ENCODE peak calls at places on chromosomes 2 and 18, in ten cellular contexts. A, U, D, C, G, S, B, T, J and P are unnamed samples.

GRCh38 chr18:1513519-1513918 is 608.8 kb downstream of the ADCYAP1 start:
- DNase-seq in A (no peak), U (no peak), D (no peak), C (no peak), G (no peak), S (no peak), B (no peak), T (no peak), J (no peak), P (no peak)

GRCh38 chr2:155708052-155708451 is 624.5 kb downstream of the NR4A2 start:
- DNase-seq in A (no peak), U (no peak), D (no peak), C (no peak), G (no peak), S (peak; percentile 4), B (no peak), T (no peak), J (no peak), P (no peak)

GRCh38 chr18:48342125-48342524 is 67.1 kb downstream of the ZBTB7C start:
- DNase-seq in A (peak; percentile 79), U (no peak), D (no peak), C (no peak), G (no peak), S (no peak), B (no peak), T (no peak), J (no peak), P (no peak)

GRCh38 chr2:27249891-27250651 is 12.8 kb downstream of the SLC30A3 start:
- DNase-seq in A (no peak), U (peak; percentile 73), D (peak; percentile 48), C (peak; percentile 83), G (peak; percentile 64), S (peak; percentile 93), B (peak; percentile 9), T (peak; percentile 55), J (peak; percentile 31), P (no peak)

GRCh38 chr2:155377178-155377780 is 678.8 kb downstream of the KCNJ3 start:
- DNase-seq in A (no peak), U (no peak), D (no peak), C (no peak), G (no peak), S (peak; percentile 10), B (no peak), T (no peak), J (no peak), P (no peak)

GRCh38 chr2:189654641-189655040 is 6.6 kb upstream of the ASNSD1 start:
- DNase-seq in A (no peak), U (peak; percentile 79), D (no peak), C (no peak), G (no peak), S (no peak), B (no peak), T (no peak), J (no peak), P (no peak)

GRCh38 chr2:11128258-11128951 is 26.9 kb upstream of the SLC66A3 start:
- DNase-seq in A (peak; percentile 45), U (peak; percentile 48), D (no peak), C (no peak), G (no peak), S (no peak), B (no peak), T (no peak), J (peak; percentile 53), P (no peak)

GRCh38 chr2:16275718-16276117 is 335.4 kb downstream of the MYCN start:
- DNase-seq in A (no peak), U (no peak), D (no peak), C (no peak), G (no peak), S (no peak), B (no peak), T (no peak), J (no peak), P (no peak)

GRCh38 chr2:135839713-135840112 is 2.7 kb upstream of the LCT start:
- DNase-seq in A (no peak), U (peak; percentile 84), D (no peak), C (no peak), G (no peak), S (no peak), B (no peak), T (no peak), J (peak; percentile 63), P (no peak)